ENCODE peak calls at places on chromosomes 7 and 10, in seven cellular contexts. X, Q, U, E, V, O and C are unnamed samples.

GRCh38 chr7:106012935-106013439 is 49.9 kb downstream of the CDHR3 start:
- DNase-seq in Q (no peak), E (no peak), U (no peak), O (no peak), X (no peak), V (no peak), C (no peak)

GRCh38 chr7:90412458-90413184 is 9.4 kb downstream of the CLDN12 start:
- DNase-seq in X (no peak), O (no peak), V (peak; percentile 33), U (no peak), Q (peak; percentile 18), E (peak; percentile 73), C (no peak)

GRCh38 chr10:132213917-132214316 is 27.2 kb downstream of the DPYSL4 start:
- DNase-seq in Q (no peak), E (no peak), V (no peak), U (no peak), X (no peak), O (no peak), C (no peak)

GRCh38 chr10:103727991-103728689 is 127.2 kb downstream of the SH3PXD2A start:
- DNase-seq in Q (no peak), X (no peak), U (no peak), V (no peak), E (no peak), O (no peak), C (no peak)

GRCh38 chr10:99569971-99570370 is 37.2 kb downstream of the NKX2-3 start:
- DNase-seq in O (no peak), U (no peak), X (no peak), E (no peak), Q (no peak), V (no peak), C (no peak)

GRCh38 chr10:116760919-116761318 is 18.6 kb upstream of the HSPA12A start:
- DNase-seq in V (no peak), X (no peak), O (no peak), U (no peak), E (no peak), Q (no peak), C (no peak)

GRCh38 chr7:115475774-115476407 is 554.0 kb downstream of the MDFIC start:
- DNase-seq in Q (no peak), E (no peak), O (no peak), V (peak; percentile 70), U (no peak), X (no peak), C (peak; percentile 18)

GRCh38 chr7:152759655-152760383 is at the start of gene ACTR3B:
- DNase-seq in U (peak; percentile 56), V (peak; percentile 95), O (peak; percentile 92), Q (peak; percentile 41), E (peak; percentile 92), X (peak; percentile 87), C (peak; percentile 81)

GRCh38 chr10:100759331-100759730 is 13.9 kb downstream of the PAX2 start:
- DNase-seq in X (no peak), U (no peak), Q (no peak), V (peak; percentile 36), O (no peak), E (no peak), C (no peak)

GRCh38 chr10:119370972-119371703 is 163.8 kb downstream of the GRK5 start:
- DNase-seq in X (no peak), Q (no peak), U (peak; percentile 55), V (no peak), E (no peak), O (peak; percentile 81), C (no peak)

GRCh38 chr7:142338633-142339501 is 81.0 kb upstream of the PRSS58 start:
- DNase-seq in X (no peak), E (no peak), Q (no peak), V (peak; percentile 61), O (no peak), U (no peak), C (peak; percentile 43)

GRCh38 chr7:133869556-133869955 is 257.6 kb upstream of the LRGUK start:
- DNase-seq in X (no peak), Q (no peak), O (no peak), U (no peak), V (no peak), E (no peak), C (no peak)

GRCh38 chr10:75106242-75106641 is 5.2 kb upstream of the SAMD8 start:
- DNase-seq in U (no peak), E (no peak), Q (no peak), V (no peak), X (no peak), O (no peak), C (no peak)

GRCh38 chr10:19164461-19164860 is 115.9 kb downstream of the MALRD1 start:
- DNase-seq in V (no peak), Q (no peak), U (no peak), O (no peak), X (no peak), E (no peak), C (no peak)

GRCh38 chr10:6347391-6347951 is 144.7 kb downstream of the PFKFB3 start:
- DNase-seq in X (peak; percentile 58), O (no peak), Q (no peak), E (no peak), U (no peak), V (no peak), C (no peak)

GRCh38 chr7:105680505-105681187 is 99.4 kb upstream of the EFCAB10 start:
- DNase-seq in E (peak; percentile 72), X (no peak), Q (no peak), O (peak; percentile 26), U (no peak), V (no peak), C (no peak)

GRCh38 chr7:24328050-24328449 is 44.1 kb downstream of the NPY start:
- DNase-seq in Q (no peak), V (no peak), U (no peak), X (no peak), O (no peak), E (no peak), C (no peak)

GRCh38 chr7:149772236-149772820 is 1.1 kb downstream of the ZNF467 start:
- DNase-seq in X (no peak), O (peak; percentile 35), V (peak; percentile 65), Q (no peak), U (no peak), E (peak; percentile 85), C (no peak)

GRCh38 chr10:85862771-85863170 is 503.8 kb downstream of the GRID1 start:
- DNase-seq in E (no peak), V (no peak), O (no peak), X (no peak), U (no peak), Q (no peak), C (peak; percentile 20)

GRCh38 chr7:35869810-35870209 is 69.0 kb downstream of the SEPTIN7 start:
- DNase-seq in E (no peak), Q (no peak), O (peak; percentile 30), X (no peak), U (no peak), V (no peak), C (no peak)

GRCh38 chr7:129091484-129092002 is 36.6 kb upstream of the TNPO3 start:
- DNase-seq in E (peak; percentile 79), V (peak; percentile 90), Q (peak; percentile 88), U (peak; percentile 33), O (peak; percentile 71), X (peak; percentile 64), C (peak; percentile 80)

GRCh38 chr7:130363156-130363847 is 17.0 kb upstream of the CPA1 start:
- DNase-seq in U (peak; percentile 51), X (no peak), E (no peak), O (no peak), Q (no peak), V (no peak), C (no peak)

GRCh38 chr7:87159538-87159937 is 7.3 kb downstream of the DMTF1 start:
- DNase-seq in X (no peak), U (no peak), Q (no peak), E (no peak), V (no peak), O (no peak), C (no peak)

GRCh38 chr7:87164433-87164832 is 12.2 kb downstream of the DMTF1 start:
- DNase-seq in X (no peak), O (no peak), V (no peak), E (no peak), Q (no peak), U (no peak), C (no peak)
- H3K36me3 ChIP-seq in X (peaks cover 41% of the 10 kb centered on the region), O (peaks cover 65% of the 10 kb centered on the region), V (peaks cover 37% of the 10 kb centered on the region), E (peaks cover 34% of the 10 kb centered on the region), Q (peaks cover 16% of the 10 kb centered on the region), U (peaks cover 34% of the 10 kb centered on the region), C (peaks cover 56% of the 10 kb centered on the region)

DNA sequence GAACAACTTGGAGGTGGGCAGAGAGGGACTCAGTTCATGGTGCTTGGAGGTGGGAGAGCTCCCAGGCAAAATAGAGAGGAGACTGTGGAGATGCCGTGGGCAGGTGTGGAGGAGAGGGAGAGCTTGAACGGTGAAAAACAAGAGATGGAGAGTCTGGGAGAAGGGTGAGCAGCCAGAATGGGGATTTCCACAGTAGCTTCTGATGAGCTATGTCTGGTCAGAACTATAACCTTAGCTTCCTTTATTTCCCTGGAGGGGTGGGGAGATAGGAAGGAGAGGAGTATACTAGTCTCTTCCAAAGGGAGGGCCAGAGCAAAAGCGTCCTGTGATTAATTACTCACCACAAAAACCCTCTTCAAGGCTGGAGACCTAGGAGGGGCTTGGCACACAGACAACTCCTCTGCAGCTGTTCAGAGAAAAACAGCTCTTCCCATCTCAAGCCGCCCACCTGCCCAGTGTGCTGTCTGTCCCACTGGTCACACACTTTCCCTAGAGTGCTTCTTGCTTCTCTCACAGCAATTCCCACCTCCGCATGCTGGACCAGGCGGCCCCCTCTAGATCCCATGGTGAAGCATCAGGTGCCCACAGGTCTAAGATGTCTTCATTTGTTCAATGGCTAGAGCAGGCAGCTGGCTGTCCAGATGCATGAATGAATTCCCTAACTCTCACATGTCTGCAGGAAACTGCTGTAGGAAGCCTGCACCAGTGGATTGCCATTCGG is 41.9 kb downstream of the TAS2R41 start:
- DNase-seq in Q (no peak), U (no peak), X (no peak), V (no peak), O (peak; percentile 65), E (no peak), C (no peak)
- H3K4me1 ChIP-seq in Q (peaks cover 1% of the 10 kb centered on the region), U (no peaks in the 10 kb centered on the region), X (no peaks in the 10 kb centered on the region), V (peaks cover 16% of the 10 kb centered on the region), O (peaks cover 13% of the 10 kb centered on the region), E (no peaks in the 10 kb centered on the region), C (no peaks in the 10 kb centered on the region)

GRCh38 chr7:98908585-98908984 is 30.3 kb downstream of the TRRAP start:
- DNase-seq in U (no peak), O (no peak), V (no peak), Q (no peak), E (no peak), X (no peak), C (no peak)
- H3K36me3 ChIP-seq in U (peaks cover 76% of the 10 kb centered on the region), O (peaks cover 100% of the 10 kb centered on the region), V (peaks cover 28% of the 10 kb centered on the region), Q (peaks cover 49% of the 10 kb centered on the region), E (peaks cover 53% of the 10 kb centered on the region), X (peaks cover 77% of the 10 kb centered on the region), C (peaks cover 80% of the 10 kb centered on the region)

GRCh38 chr7:28155019-28155660 is 25.5 kb downstream of the JAZF1 start:
- DNase-seq in X (no peak), U (no peak), O (no peak), Q (no peak), V (no peak), E (no peak), C (no peak)

GRCh38 chr7:28155964-28156363 is 24.6 kb downstream of the JAZF1 start:
- DNase-seq in E (no peak), Q (no peak), X (no peak), V (no peak), O (no peak), U (no peak), C (no peak)

GRCh38 chr7:28149291-28150101 is 31.1 kb downstream of the JAZF1 start:
- DNase-seq in U (no peak), O (no peak), Q (no peak), E (no peak), V (no peak), X (no peak), C (no peak)

GRCh38 chr7:28151965-28152364 is 28.6 kb downstream of the JAZF1 start:
- DNase-seq in Q (no peak), E (no peak), O (no peak), V (no peak), U (no peak), X (no peak), C (no peak)

GRCh38 chr7:28152594-28152993 is 28.0 kb downstream of the JAZF1 start:
- DNase-seq in V (no peak), U (no peak), E (no peak), O (no peak), X (no peak), Q (no peak), C (no peak)
- H3K4me1 ChIP-seq in V (peaks cover 10% of the 10 kb centered on the region), U (peaks cover 31% of the 10 kb centered on the region), E (no peaks in the 10 kb centered on the region), O (peaks cover 69% of the 10 kb centered on the region), X (peaks cover 11% of the 10 kb centered on the region), Q (peaks cover 3% of the 10 kb centered on the region), C (peaks cover 3% of the 10 kb centered on the region)